ENCODE peak calls at places on chromosomes 12 and 14, in five cellular contexts. N, C, I, Z and Y are unnamed samples. For H3K36me3, the result is how much of the 10 kb centered on the place peaks cover.

GRCh38 chr12:63978519-63978918 is 134.0 kb downstream of the SRGAP1 start:
- DNase-seq in C (peak), I (no peak), Z (no peak), N (no peak), Y (no peak)

GRCh38 chr14:102344485-102344884 is 18.2 kb downstream of the CINP start:
- DNase-seq in N (no peak), Z (no peak), C (no peak), I (no peak), Y (no peak)

GRCh38 chr12:46483572-46484395 is 111.2 kb upstream of the SLC38A2 start:
- DNase-seq in Z (no peak), C (peak), I (peak), N (no peak), Y (no peak)

GRCh38 chr12:118979763-118980406 is 1.5 kb upstream of the SRRM4 start:
- DNase-seq in I (no peak), Z (no peak), C (peak), N (peak), Y (no peak)

GRCh38 chr12:123097521-123098084 is 53.3 kb downstream of the PITPNM2 start:
- DNase-seq in Z (peak), I (no peak), N (no peak), C (no peak), Y (peak)

GRCh38 chr12:1798734-1799067 is 21.7 kb upstream of the LRTM2 start:
- DNase-seq in N (no peak), Z (no peak), I (no peak), C (no peak), Y (no peak)

GRCh38 chr12:12562016-12562483 is 613 bp downstream of the DUSP16 start:
- DNase-seq in Z (peak), C (peak), I (peak), N (peak), Y (peak)

GRCh38 chr14:69712637-69713088 is 54.3 kb upstream of the SRSF5 start:
- DNase-seq in Z (no peak), N (peak), C (peak), I (peak), Y (no peak)

GRCh38 chr14:104316723-104317499 is 178.5 kb downstream of the KIF26A start:
- DNase-seq in C (no peak), I (no peak), N (no peak), Z (no peak), Y (no peak)

GRCh38 chr14:66606826-66607225 is 98.9 kb downstream of the GPHN start:
- DNase-seq in I (no peak), Z (no peak), N (no peak), C (no peak), Y (no peak)

GRCh38 chr14:91369628-91370445 is 47.8 kb downstream of the CCDC88C start:
- DNase-seq in N (no peak), C (peak), Z (no peak), I (no peak), Y (no peak)

GRCh38 chr14:21056520-21057163 is 980 bp upstream of the RNASE8 start:
- DNase-seq in N (peak), Z (no peak), C (no peak), I (no peak), Y (no peak)

GRCh38 chr14:44700184-44700583 is 193.1 kb upstream of the FSCB start:
- DNase-seq in Z (no peak), N (no peak), C (no peak), I (no peak), Y (no peak)

GRCh38 chr14:67418368-67419174 is 6.6 kb upstream of the PLEK2 start:
- DNase-seq in I (no peak), C (peak), N (peak), Z (no peak), Y (no peak)

GRCh38 chr12:1800646-1801284 is 19.6 kb upstream of the LRTM2 start:
- DNase-seq in N (peak), Z (no peak), I (peak), C (peak), Y (peak)

GRCh38 chr14:62409909-62410308 is 635.3 kb downstream of the KCNH5 start:
- DNase-seq in Z (no peak), C (no peak), I (no peak), N (no peak), Y (no peak)

GRCh38 chr12:30169839-30170591 is 386.3 kb upstream of the TMTC1 start:
- DNase-seq in Z (no peak), I (no peak), C (no peak), N (no peak), Y (no peak)

GRCh38 chr14:23114669-23115491 is 4.2 kb downstream of the CEBPE start:
- DNase-seq in C (peak), I (no peak), Z (no peak), N (no peak), Y (no peak)

GRCh38 chr14:90654831-90655276 is 161.4 kb downstream of the TTC7B start:
- DNase-seq in N (no peak), I (no peak), Z (peak), C (no peak), Y (no peak)

GRCh38 chr14:93708800-93709199 is 79.5 kb downstream of the PRIMA1 start:
- DNase-seq in I (no peak), N (no peak), C (no peak), Z (no peak), Y (no peak)

GRCh38 chr12:81261508-81262207 is 183.8 kb downstream of the ACSS3 start:
- DNase-seq in Z (no peak), I (no peak), C (no peak), N (no peak), Y (no peak)

GRCh38 chr14:51511265-51511664 is 140.4 kb upstream of the FRMD6 start:
- DNase-seq in Z (no peak), C (no peak), N (no peak), I (no peak), Y (no peak)

GRCh38 chr14:54486685-54487084 is 2.1 kb downstream of the GMFB start:
- DNase-seq in Z (no peak), C (no peak), N (no peak), I (no peak), Y (no peak)

GRCh38 chr12:53214687-53215455 is 7.8 kb upstream of the ITGB7 start:
- DNase-seq in C (peak), Z (no peak), N (no peak), I (peak), Y (no peak)
- H3K27ac ChIP-seq in C (peak), Z (no peak), N (no peak), I (peak), Y (peak)

DNA sequence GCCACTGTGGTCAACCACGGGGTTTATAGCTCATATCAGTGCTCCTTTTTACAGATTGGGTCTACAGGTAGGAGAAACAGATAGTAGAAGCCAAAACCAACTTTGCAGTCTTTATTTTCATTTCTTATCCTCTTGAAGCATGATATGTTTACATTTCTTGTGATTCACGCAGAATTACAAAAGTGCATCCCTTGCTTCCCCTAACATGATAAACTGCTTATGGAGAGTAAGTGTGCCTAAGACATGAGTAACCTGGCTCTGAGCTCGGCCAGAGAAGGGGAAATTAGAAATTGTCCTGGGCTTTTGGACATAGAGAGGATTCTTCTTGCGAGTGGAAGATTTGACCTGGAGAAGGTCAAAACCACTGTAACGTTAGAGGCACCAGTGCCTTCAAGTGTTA is 18.5 kb downstream of the PWP1 start:
- DNase-seq in I (no peak), N (no peak), C (no peak), Z (no peak), Y (no peak)
- H3K36me3 ChIP-seq in I (under half), N (half or more), C (under half), Z (under half), Y (half or more)

GRCh38 chr12:57844725-57845477 is 1.6 kb downstream of the CTDSP2 start:
- DNase-seq in Z (peak), C (no peak), I (peak), N (peak), Y (peak)
- TF ChIP-seq POLR2A in Z (peak), C (no peak), I (no peak), N (peak), Y (peak)

GRCh38 chr12:52020126-52020525 is 13.4 kb downstream of the TAMALIN start:
- DNase-seq in Z (no peak), C (no peak), N (no peak), I (no peak), Y (no peak)
- H3K27ac ChIP-seq in Z (no peak), C (no peak), N (no peak), I (no peak), Y (no peak)

GRCh38 chr12:6559500-6559899 is 3.7 kb upstream of the IFFO1 start:
- DNase-seq in N (no peak), C (no peak), I (no peak), Z (no peak), Y (no peak)
- H3K36me3 ChIP-seq in N (under half), C (under half), I (under half), Z (under half), Y (half or more)

GRCh38 chr12:2824541-2824940 is 10.3 kb downstream of the NRIP2 start:
- DNase-seq in I (no peak), Z (no peak), C (no peak), N (no peak), Y (no peak)

GRCh38 chr12:2823483-2823882 is 11.0 kb downstream of the ITFG2 start:
- DNase-seq in N (no peak), Z (no peak), I (no peak), C (no peak), Y (no peak)

GRCh38 chr12:2825133-2825532 is 9.7 kb downstream of the NRIP2 start:
- DNase-seq in Z (no peak), C (no peak), I (no peak), N (no peak), Y (no peak)

GRCh38 chr12:2820432-2820831 is 8.0 kb downstream of the ITFG2 start:
- DNase-seq in C (no peak), Z (no peak), N (no peak), I (no peak), Y (no peak)

GRCh38 chr12:2819810-2820209 is 7.3 kb downstream of the ITFG2 start:
- DNase-seq in N (no peak), C (no peak), I (no peak), Z (no peak), Y (no peak)
- TF ChIP-seq POLR2A in N (no peak), C (no peak), I (no peak), Z (no peak), Y (no peak)

GRCh38 chr12:71626098-71626497 is 37.5 kb downstream of the ZFC3H1 start:
- DNase-seq in N (no peak), Z (no peak), C (peak), I (no peak), Y (no peak)
- H3K27ac ChIP-seq in N (no peak), Z (no peak), C (peak), I (no peak), Y (no peak)